ENCODE peak calls at places on chromosomes 11 and 22, in four cellular contexts. S is PC-3; M is thoracic aorta; X is CD8-positive, alpha-beta memory T cell. Z is an unnamed sample. For H3K27me3 and H3K4me1, the result is how much of the 10 kb centered on the place peaks cover.

GRCh38 chr11:84036664-84037194 is 750.6 kb upstream of the CCDC90B start:
- DNase-seq in S (no peak), M (no peak), X (no peak), Z (no peak)

GRCh38 chr11:78532991-78533861 is 41.4 kb downstream of the NARS2 start:
- DNase-seq in S (no peak), M (no peak), X (no peak), Z (no peak)

GRCh38 chr11:45150301-45150700 is 3.9 kb downstream of the PRDM11 start:
- DNase-seq in S (no peak), M (no peak), X (no peak), Z (no peak)

GRCh38 chr22:40768187-40768586 is 51.0 kb downstream of the SLC25A17 start:
- DNase-seq in S (no peak), M (no peak), X (no peak), Z (no peak)

GRCh38 chr11:33642461-33643166 is 58.0 kb downstream of the C11orf91 start:
- DNase-seq in S (peak), M (no peak), X (no peak), Z (no peak)

GRCh38 chr11:117510646-117511045 is 183.0 kb downstream of the CEP164 start:
- DNase-seq in S (no peak), M (no peak), X (no peak), Z (no peak)

GRCh38 chr11:68669301-68670090 is 14.8 kb upstream of the GAL start:
- DNase-seq in S (no peak), M (no peak), X (no peak), Z (no peak)

GRCh38 chr11:62664405-62665074 is 470 bp downstream of the C11orf98 start:
- DNase-seq in S (peak), M (no peak), X (no peak), Z (no peak)

GRCh38 chr11:111935331-111936044 is 1.7 kb upstream of the DIXDC1 start:
- DNase-seq in S (no peak), M (no peak), X (no peak), Z (no peak)

GRCh38 chr11:120376547-120377182 is 40.5 kb downstream of the ARHGEF12 start:
- DNase-seq in S (no peak), M (no peak), X (no peak), Z (no peak)

GRCh38 chr11:95371147-95371546 is 140.1 kb upstream of the SESN3 start:
- DNase-seq in S (no peak), M (no peak), X (no peak), Z (no peak)

GRCh38 chr11:64376071-64376470 is 17.1 kb downstream of the RPS6KA4 start:
- DNase-seq in S (no peak), M (no peak), X (no peak), Z (no peak)

GRCh38 chr22:27811778-27812177 is 10.2 kb upstream of the MN1 start:
- DNase-seq in S (no peak), M (no peak), X (no peak), Z (no peak)

GRCh38 chr11:18700872-18701271 is 2.3 kb downstream of the TMEM86A start:
- DNase-seq in S (no peak), M (no peak), X (no peak), Z (no peak)

GRCh38 chr11:108199446-108200321 is 22.8 kb downstream of the NPAT start:
- DNase-seq in S (peak), M (no peak), X (no peak), Z (no peak)

GRCh38 chr11:93903989-93904388 is 53.6 kb upstream of the VSTM5 start:
- DNase-seq in S (peak), M (no peak), X (no peak), Z (no peak)

GRCh38 chr11:33520103-33520502 is 180.5 kb downstream of the C11orf91 start:
- DNase-seq in S (no peak), M (no peak), X (no peak), Z (no peak)

GRCh38 chr11:47270331-47271271 is 668 bp downstream of the MADD start:
- DNase-seq in S (peak), M (no peak), X (peak), Z (no peak)

GRCh38 chr22:35642305-35642741 is 5.9 kb upstream of the APOL6 start:
- DNase-seq in S (no peak), M (no peak), X (no peak), Z (no peak)

GRCh38 chr22:48444320-48445112 is 1383.2 kb downstream of the BRD1 start:
- DNase-seq in S (no peak), M (no peak), X (no peak), Z (no peak)

GRCh38 chr11:85725510-85726258 is 39.7 kb upstream of the CCDC89 start:
- DNase-seq in S (peak), M (no peak), X (no peak), Z (no peak)

GRCh38 chr11:119810478-119811232 is 81.7 kb upstream of the NECTIN1 start:
- DNase-seq in S (peak), M (no peak), X (no peak), Z (no peak)

GRCh38 chr11:44988111-44988510 is 37.4 kb upstream of the TP53I11 start:
- DNase-seq in S (no peak), M (no peak), X (no peak), Z (no peak)

GRCh38 chr22:44892243-44892642 is 117.6 kb downstream of the PHF21B start:
- DNase-seq in S (no peak), M (no peak), X (no peak), Z (no peak)

GRCh38 chr11:2570211-2570811 is 125.5 kb downstream of the KCNQ1 start:
- DNase-seq in S (no peak), M (no peak), X (no peak), Z (peak)

GRCh38 chr11:124884869-124885479 is 12.7 kb downstream of the ROBO4 start:
- DNase-seq in S (no peak), M (no peak), X (no peak), Z (no peak)

GRCh38 chr22:33803883-33804282 is 116.4 kb downstream of the LARGE1 start:
- DNase-seq in S (no peak), M (no peak), X (no peak), Z (no peak)

GRCh38 chr11:44964526-44965209 is 14.0 kb upstream of the TP53I11 start:
- DNase-seq in S (no peak), M (no peak), X (no peak), Z (no peak)

DNA sequence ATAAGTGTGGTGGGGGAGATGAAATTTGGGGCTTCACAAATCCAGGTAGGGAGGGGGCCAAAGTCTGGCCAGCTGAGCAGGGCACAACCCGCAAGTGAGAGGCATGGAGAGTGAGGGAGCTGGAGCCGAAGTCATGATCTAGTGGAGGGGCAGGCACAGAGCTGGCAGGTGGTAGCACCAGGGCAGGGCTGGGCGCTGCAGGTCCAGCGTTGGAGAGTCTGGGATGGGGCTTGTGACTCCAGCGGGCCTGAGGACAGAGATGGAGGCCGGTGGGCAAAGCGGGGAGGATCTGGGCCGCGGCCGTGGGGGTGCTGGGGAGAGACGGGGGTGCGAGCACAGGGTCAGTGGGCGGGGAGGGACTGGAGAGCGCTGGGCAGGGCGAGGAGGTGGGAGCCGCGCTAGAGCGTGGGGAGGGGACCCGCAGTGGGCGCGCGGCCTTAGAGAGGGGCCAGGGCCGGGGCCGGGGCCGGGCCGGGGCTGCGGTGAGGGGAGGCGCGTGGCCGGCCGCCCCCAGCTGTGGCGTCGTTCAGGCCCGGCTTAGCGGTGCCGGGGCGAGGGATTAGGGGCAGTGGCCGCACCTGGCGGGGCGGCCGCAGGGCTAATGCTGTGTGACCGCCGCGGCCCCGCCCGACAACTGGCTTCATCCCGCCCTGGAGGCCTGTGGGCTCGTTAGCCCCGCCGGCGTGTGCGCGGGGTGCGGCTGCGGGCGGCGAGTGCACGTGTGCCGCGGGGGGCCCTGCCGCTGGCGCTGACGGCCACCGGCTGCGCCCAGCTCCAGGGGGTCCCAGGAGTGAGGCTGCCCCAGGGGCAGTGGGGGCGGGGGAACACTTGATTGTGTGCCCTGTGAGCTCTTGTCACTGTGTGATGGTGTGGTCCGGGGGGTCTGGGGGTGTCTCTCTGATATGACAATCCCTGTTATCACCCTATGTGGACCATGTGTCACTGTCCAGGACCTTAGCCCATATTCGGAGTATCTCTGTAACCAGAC is 23.6 kb upstream of the MYOD1 start:
- DNase-seq in S (no peak), M (no peak), X (no peak), Z (no peak)
- H3K27me3 ChIP-seq in S (half or more), M (under half), X (under half), Z (under half)

GRCh38 chr11:12087075-12087775 is 23.2 kb upstream of the MICAL2 start:
- DNase-seq in S (peak), M (no peak), X (peak), Z (no peak)

GRCh38 chr11:12088531-12088930 is 21.9 kb upstream of the MICAL2 start:
- DNase-seq in S (no peak), M (no peak), X (no peak), Z (no peak)

GRCh38 chr11:12089041-12089440 is 21.3 kb upstream of the MICAL2 start:
- DNase-seq in S (no peak), M (no peak), X (no peak), Z (no peak)

GRCh38 chr11:12089473-12089872 is 20.9 kb upstream of the MICAL2 start:
- DNase-seq in S (peak), M (no peak), X (no peak), Z (no peak)

DNA sequence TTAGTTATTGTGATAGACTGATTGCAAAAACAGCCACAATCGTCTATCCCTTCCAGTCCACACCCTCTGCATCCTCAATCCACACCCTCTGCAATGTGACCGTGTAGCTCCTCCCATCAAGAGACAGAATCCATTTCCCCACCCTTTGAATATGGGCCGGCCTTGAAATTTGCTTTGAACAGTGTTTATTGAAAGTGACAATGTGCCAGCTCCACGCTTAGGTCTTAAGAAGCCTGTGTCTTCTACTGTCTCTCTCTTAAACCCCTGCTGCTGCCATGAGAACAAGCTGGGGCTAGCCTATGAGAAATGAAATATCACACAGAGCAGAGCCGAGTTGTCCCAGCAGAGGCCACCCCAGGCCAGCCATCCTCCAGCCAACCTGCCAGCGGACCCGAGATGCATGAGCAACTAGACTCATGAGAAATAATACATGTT is 22.3 kb upstream of the MICAL2 start:
- DNase-seq in S (peak), M (peak), X (no peak), Z (no peak)
- H3K4me1 ChIP-seq in S (half or more), M (half or more), X (half or more), Z (under half)

GRCh38 chr11:20163778-20164133 is 3.5 kb upstream of the DBX1 start:
- DNase-seq in S (no peak), M (no peak), X (no peak), Z (no peak)

GRCh38 chr11:20162824-20163777 is 2.8 kb upstream of the DBX1 start:
- DNase-seq in S (no peak), M (no peak), X (no peak), Z (no peak)

GRCh38 chr11:20161230-20161918 is 1.1 kb upstream of the DBX1 start:
- DNase-seq in S (no peak), M (no peak), X (no peak), Z (no peak)

GRCh38 chr11:20161923-20162322 is 1.6 kb upstream of the DBX1 start:
- DNase-seq in S (no peak), M (no peak), X (no peak), Z (no peak)

GRCh38 chr11:20162340-20162739 is 2.1 kb upstream of the DBX1 start:
- DNase-seq in S (no peak), M (no peak), X (no peak), Z (no peak)
- H3K27me3 ChIP-seq in S (half or more), M (under half), X (half or more), Z (half or more)

GRCh38 chr22:31244044-31244942 is 32.2 kb downstream of the LIMK2 start:
- DNase-seq in S (peak), M (no peak), X (no peak), Z (no peak)

GRCh38 chr22:31247726-31248125 is 35.6 kb downstream of the LIMK2 start:
- DNase-seq in S (no peak), M (no peak), X (no peak), Z (no peak)

GRCh38 chr22:31248138-31248745 is 36.1 kb downstream of the LIMK2 start:
- DNase-seq in S (peak), M (peak), X (peak), Z (peak)

GRCh38 chr22:31244943-31245451 is 32.9 kb downstream of the LIMK2 start:
- DNase-seq in S (no peak), M (no peak), X (no peak), Z (no peak)

GRCh38 chr22:31246687-31247086 is 34.6 kb downstream of the LIMK2 start:
- DNase-seq in S (no peak), M (no peak), X (no peak), Z (no peak)
- H3K4me1 ChIP-seq in S (under half), M (under half), X (under half), Z (under half)

GRCh38 chr22:22155607-22156006 is 89.0 kb upstream of the VPREB1 start:
- DNase-seq in S (no peak), M (no peak), X (no peak), Z (no peak)
- H3K27me3 ChIP-seq in S (under half), M (under half), X (under half), Z (under half)

GRCh38 chr11:50072226-50073112 is 39.8 kb downstream of the OR4C45 start:
- DNase-seq in S (no peak), M (no peak), X (no peak), Z (no peak)

GRCh38 chr11:50071584-50072225 is 39.0 kb downstream of the OR4C45 start:
- DNase-seq in S (no peak), M (no peak), X (no peak), Z (no peak)

GRCh38 chr11:50074161-50074560 is 41.5 kb downstream of the OR4C45 start:
- DNase-seq in S (no peak), M (no peak), X (no peak), Z (no peak)

GRCh38 chr11:50073113-50074105 is 40.7 kb downstream of the OR4C45 start:
- DNase-seq in S (no peak), M (no peak), X (no peak), Z (no peak)

GRCh38 chr11:50070389-50070788 is 37.7 kb downstream of the OR4C45 start:
- DNase-seq in S (no peak), M (no peak), X (no peak), Z (no peak)
- H3K4me1 ChIP-seq in S (under half), M (under half), X (under half), Z (under half)

DNA sequence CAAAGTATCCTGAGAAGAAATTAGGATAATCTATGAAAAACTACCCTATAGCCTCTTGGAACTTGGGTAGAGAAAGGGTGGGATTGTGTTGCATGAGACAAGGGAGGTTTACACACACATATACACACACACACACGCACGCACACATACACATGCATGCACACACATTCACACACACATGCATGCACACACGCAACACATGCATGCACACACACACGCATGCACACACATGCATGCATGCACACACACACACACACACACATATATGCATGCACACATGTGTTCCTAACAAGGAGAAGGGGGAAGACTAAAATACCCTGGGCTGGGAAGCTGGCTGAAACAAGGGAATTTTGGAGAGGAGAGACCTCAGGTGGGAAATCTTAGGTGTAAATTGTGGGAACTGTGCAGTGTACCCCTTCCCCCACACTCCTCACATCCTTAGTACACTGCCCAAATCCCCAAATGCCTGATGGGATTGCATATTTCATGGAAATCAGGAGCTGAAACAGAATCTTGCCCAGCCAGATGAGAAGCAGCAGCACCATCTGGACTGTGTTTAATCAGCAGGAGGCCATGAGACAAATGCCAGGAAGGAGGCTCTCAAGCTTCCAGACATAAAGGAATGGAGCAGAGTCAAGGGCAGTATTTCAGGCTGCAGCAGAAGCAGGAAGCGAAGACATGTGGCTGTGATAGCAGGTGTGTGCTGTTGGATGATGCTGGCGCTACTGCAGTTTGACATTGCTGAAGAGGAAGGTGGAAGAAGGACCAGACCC is 14.6 kb upstream of the POLD3 start:
- DNase-seq in S (no peak), M (no peak), X (no peak), Z (no peak)
- H3K27me3 ChIP-seq in S (under half), M (under half), X (under half), Z (under half)

GRCh38 chr22:23071163-23072034 is 1.1 kb downstream of the GNAZ start:
- DNase-seq in S (no peak), M (no peak), X (peak), Z (no peak)

GRCh38 chr22:23069502-23070357 is 589 bp upstream of the GNAZ start:
- DNase-seq in S (peak), M (peak), X (peak), Z (peak)

GRCh38 chr22:23072035-23072910 is 2.0 kb downstream of the GNAZ start:
- DNase-seq in S (no peak), M (no peak), X (no peak), Z (no peak)

GRCh38 chr22:23068832-23069385 is 1.4 kb upstream of the GNAZ start:
- DNase-seq in S (no peak), M (no peak), X (no peak), Z (no peak)

GRCh38 chr22:23070418-23071162 is at the start of gene GNAZ:
- DNase-seq in S (no peak), M (no peak), X (peak), Z (no peak)
- H3K4me1 ChIP-seq in S (under half), M (under half), X (under half), Z (under half)

GRCh38 chr11:4979021-4979420 is 15.6 kb upstream of the OR51L1 start:
- DNase-seq in S (no peak), M (no peak), X (no peak), Z (no peak)
- H3K27me3 ChIP-seq in S (under half), M (under half), X (under half), Z (under half)